ENCODE peak calls at places on chromosomes 7 and 10, in eight cellular contexts. One of them, this sample, is unnamed.

GRCh38 chr10:91190388-91190870 is 30.0 kb upstream of the PCGF5 start:
- DNase-seq in CD8-positive, alpha-beta T cell: no peak
- DNase-seq in cardiac muscle cell: peak; percentile 22
- DNase-seq in osteoblast: peak; percentile 87
- DNase-seq in pancreas: no peak
- DNase-seq in aorta: no peak
- DNase-seq in Panc1: no peak
- DNase-seq in stomach: no peak
- DNase-seq in this sample: no peak

GRCh38 chr7:136523581-136523980 is 344.9 kb upstream of the CHRM2 start:
- DNase-seq in CD8-positive, alpha-beta T cell: no peak
- DNase-seq in cardiac muscle cell: no peak
- DNase-seq in osteoblast: no peak
- DNase-seq in pancreas: no peak
- DNase-seq in aorta: no peak
- DNase-seq in Panc1: no peak
- DNase-seq in stomach: no peak
- DNase-seq in this sample: no peak

GRCh38 chr7:139845443-139845805 is 16.4 kb downstream of the TBXAS1 start:
- DNase-seq in CD8-positive, alpha-beta T cell: no peak
- DNase-seq in cardiac muscle cell: no peak
- DNase-seq in osteoblast: no peak
- DNase-seq in pancreas: no peak
- DNase-seq in aorta: no peak
- DNase-seq in Panc1: no peak
- DNase-seq in stomach: no peak
- DNase-seq in this sample: no peak

GRCh38 chr10:33129181-33129928 is 171.3 kb upstream of the ITGB1 start:
- DNase-seq in CD8-positive, alpha-beta T cell: no peak
- DNase-seq in cardiac muscle cell: peak; percentile 94
- DNase-seq in osteoblast: peak; percentile 98
- DNase-seq in pancreas: no peak
- DNase-seq in aorta: no peak
- DNase-seq in Panc1: no peak
- DNase-seq in stomach: no peak
- DNase-seq in this sample: no peak

GRCh38 chr7:105015631-105015965 is 1.6 kb downstream of the KMT2E start:
- DNase-seq in CD8-positive, alpha-beta T cell: no peak
- DNase-seq in cardiac muscle cell: peak; percentile 45
- DNase-seq in osteoblast: no peak
- DNase-seq in pancreas: no peak
- DNase-seq in aorta: no peak
- DNase-seq in Panc1: no peak
- DNase-seq in stomach: peak; percentile 53
- DNase-seq in this sample: no peak

GRCh38 chr7:19116121-19117080 is 1.0 kb downstream of the TWIST1 start:
- DNase-seq in CD8-positive, alpha-beta T cell: no peak
- DNase-seq in cardiac muscle cell: peak; percentile 72
- DNase-seq in osteoblast: peak; percentile 82
- DNase-seq in pancreas: peak; percentile 66
- DNase-seq in aorta: peak; percentile 79
- DNase-seq in Panc1: no peak
- DNase-seq in stomach: no peak
- DNase-seq in this sample: no peak

GRCh38 chr10:91590904-91591791 is 41.7 kb downstream of the PPP1R3C start:
- DNase-seq in CD8-positive, alpha-beta T cell: no peak
- DNase-seq in cardiac muscle cell: peak; percentile 78
- DNase-seq in osteoblast: no peak
- DNase-seq in pancreas: peak; percentile 60
- DNase-seq in aorta: no peak
- DNase-seq in Panc1: no peak
- DNase-seq in stomach: peak; percentile 51
- DNase-seq in this sample: no peak

GRCh38 chr7:732094-732541 is 5.0 kb upstream of the PRKAR1B start:
- DNase-seq in CD8-positive, alpha-beta T cell: no peak
- DNase-seq in cardiac muscle cell: no peak
- DNase-seq in osteoblast: no peak
- DNase-seq in pancreas: peak; percentile 77
- DNase-seq in aorta: no peak
- DNase-seq in Panc1: peak; percentile 27
- DNase-seq in stomach: peak; percentile 87
- DNase-seq in this sample: no peak

GRCh38 chr7:90473819-90474218 is 4.4 kb downstream of the PTTG1IP2 start:
- DNase-seq in CD8-positive, alpha-beta T cell: no peak
- DNase-seq in cardiac muscle cell: peak; percentile 22
- DNase-seq in osteoblast: no peak
- DNase-seq in pancreas: no peak
- DNase-seq in aorta: no peak
- DNase-seq in Panc1: no peak
- DNase-seq in stomach: no peak
- DNase-seq in this sample: no peak

GRCh38 chr7:98997836-98998235 is 119.5 kb downstream of the TRRAP start:
- DNase-seq in CD8-positive, alpha-beta T cell: no peak
- DNase-seq in cardiac muscle cell: no peak
- DNase-seq in osteoblast: peak; percentile 18
- DNase-seq in pancreas: no peak
- DNase-seq in aorta: no peak
- DNase-seq in Panc1: no peak
- DNase-seq in stomach: no peak
- DNase-seq in this sample: no peak

GRCh38 chr7:3138992-3139391 is 95.3 kb upstream of the CARD11 start:
- DNase-seq in CD8-positive, alpha-beta T cell: no peak
- DNase-seq in cardiac muscle cell: no peak
- DNase-seq in osteoblast: no peak
- DNase-seq in pancreas: no peak
- DNase-seq in aorta: no peak
- DNase-seq in Panc1: no peak
- DNase-seq in stomach: no peak
- DNase-seq in this sample: no peak

GRCh38 chr10:47318706-47319105 is 3.5 kb upstream of the GDF2 start:
- DNase-seq in CD8-positive, alpha-beta T cell: no peak
- DNase-seq in cardiac muscle cell: no peak
- DNase-seq in osteoblast: peak; percentile 13
- DNase-seq in pancreas: no peak
- DNase-seq in aorta: no peak
- DNase-seq in Panc1: no peak
- DNase-seq in stomach: no peak
- DNase-seq in this sample: no peak

GRCh38 chr10:79074732-79075131 is 6.0 kb downstream of the ZMIZ1 start:
- DNase-seq in CD8-positive, alpha-beta T cell: no peak
- DNase-seq in cardiac muscle cell: no peak
- DNase-seq in osteoblast: peak; percentile 42
- DNase-seq in pancreas: peak; percentile 84
- DNase-seq in aorta: no peak
- DNase-seq in Panc1: no peak
- DNase-seq in stomach: peak; percentile 86
- DNase-seq in this sample: no peak
- H3K4me1 ChIP-seq in CD8-positive, alpha-beta T cell: peaks cover 10% of the 10 kb centered on the region
- H3K4me1 ChIP-seq in cardiac muscle cell: peaks cover 67% of the 10 kb centered on the region
- H3K4me1 ChIP-seq in osteoblast: peaks cover 75% of the 10 kb centered on the region
- H3K4me1 ChIP-seq in pancreas: peaks cover 71% of the 10 kb centered on the region
- H3K4me1 ChIP-seq in aorta: peaks cover 2% of the 10 kb centered on the region
- H3K4me1 ChIP-seq in Panc1: peaks cover 84% of the 10 kb centered on the region
- H3K4me1 ChIP-seq in stomach: peaks cover 85% of the 10 kb centered on the region
- H3K4me1 ChIP-seq in this sample: peaks cover 40% of the 10 kb centered on the region

DNA sequence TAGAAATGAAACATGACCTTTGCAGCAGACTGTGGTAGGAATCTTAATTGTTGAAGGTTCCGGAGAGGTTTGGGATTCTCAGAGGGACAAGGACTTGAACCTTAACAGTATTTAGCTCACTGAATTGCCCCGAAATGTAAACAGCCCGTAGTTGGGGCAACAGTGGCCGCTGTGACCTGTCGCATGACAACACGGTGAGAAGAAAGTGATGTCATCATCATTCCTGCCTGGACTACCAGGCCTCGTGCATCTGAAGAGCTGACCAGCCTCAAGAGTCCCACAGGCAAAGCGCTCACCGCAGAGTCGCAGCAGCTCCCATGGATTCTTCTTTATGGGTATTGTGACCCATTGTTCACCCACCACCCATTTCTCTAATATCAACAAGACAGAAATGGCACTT is 250.6 kb downstream of the KLF6 start:
- DNase-seq in CD8-positive, alpha-beta T cell: no peak
- DNase-seq in cardiac muscle cell: no peak
- DNase-seq in osteoblast: no peak
- DNase-seq in pancreas: no peak
- DNase-seq in aorta: no peak
- DNase-seq in Panc1: no peak
- DNase-seq in stomach: no peak
- DNase-seq in this sample: no peak
- H3K36me3 ChIP-seq in CD8-positive, alpha-beta T cell: no peaks in the 10 kb centered on the region
- H3K36me3 ChIP-seq in cardiac muscle cell: no peaks in the 10 kb centered on the region
- H3K36me3 ChIP-seq in osteoblast: no peaks in the 10 kb centered on the region
- H3K36me3 ChIP-seq in pancreas: no peaks in the 10 kb centered on the region
- H3K36me3 ChIP-seq in aorta: no peaks in the 10 kb centered on the region
- H3K36me3 ChIP-seq in Panc1: no peaks in the 10 kb centered on the region
- H3K36me3 ChIP-seq in stomach: no peaks in the 10 kb centered on the region
- H3K36me3 ChIP-seq in this sample: no peaks in the 10 kb centered on the region

DNA sequence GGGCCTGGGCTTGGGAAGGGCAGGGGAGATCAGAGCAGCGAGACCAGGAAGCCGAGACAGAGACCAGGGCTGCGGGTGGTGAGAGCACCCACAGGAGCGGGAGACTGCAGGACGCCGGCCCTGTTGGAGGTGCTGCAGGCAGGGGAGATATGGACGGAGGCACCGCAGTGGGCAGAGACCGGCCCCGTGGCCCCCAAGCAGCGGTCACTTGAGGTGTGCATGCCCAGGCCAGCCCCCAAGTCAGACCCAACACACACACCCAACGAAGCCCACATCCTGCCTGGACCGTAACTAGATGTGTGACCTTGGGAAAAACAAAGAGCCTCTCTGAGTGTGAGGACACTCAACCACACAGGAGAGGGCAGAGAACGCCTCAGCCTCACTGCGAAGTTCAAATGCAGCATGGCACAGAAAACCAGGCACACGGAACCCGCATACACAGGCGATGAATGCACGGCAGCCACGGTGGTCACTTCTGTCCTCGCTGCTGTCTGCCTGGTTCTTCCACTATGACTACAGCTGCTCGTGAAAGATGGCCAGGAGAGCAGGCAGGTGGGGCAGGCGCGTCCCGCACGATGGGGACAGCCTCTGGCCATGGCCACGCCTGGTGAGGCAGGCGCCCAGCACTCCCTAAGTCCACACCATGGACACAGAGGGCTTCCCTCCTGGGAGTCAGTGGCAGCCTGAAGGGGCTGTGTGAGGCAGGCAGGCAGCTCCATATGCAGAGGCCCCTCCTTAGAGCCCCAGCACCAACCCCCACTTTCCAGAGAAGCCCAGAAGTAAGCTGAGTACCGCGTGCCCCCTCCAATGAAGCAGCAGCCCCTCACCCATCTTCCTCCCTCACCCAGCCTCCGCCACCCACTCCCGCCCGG is 214.6 kb downstream of the MAD1L1 start:
- DNase-seq in CD8-positive, alpha-beta T cell: no peak
- DNase-seq in cardiac muscle cell: no peak
- DNase-seq in osteoblast: peak; percentile 88
- DNase-seq in pancreas: peak; percentile 49
- DNase-seq in aorta: peak; percentile 80
- DNase-seq in Panc1: no peak
- DNase-seq in stomach: no peak
- DNase-seq in this sample: no peak
- H3K27ac ChIP-seq in CD8-positive, alpha-beta T cell: no peak overlapping the region
- H3K27ac ChIP-seq in cardiac muscle cell: no peak overlapping the region
- H3K27ac ChIP-seq in osteoblast: no peak overlapping the region
- H3K27ac ChIP-seq in pancreas: no peak overlapping the region
- H3K27ac ChIP-seq in aorta: no peak overlapping the region
- H3K27ac ChIP-seq in Panc1: no peak overlapping the region
- H3K27ac ChIP-seq in stomach: no peak overlapping the region
- H3K27ac ChIP-seq in this sample: no peak overlapping the region

GRCh38 chr7:74068378-74069085 is 15.1 kb upstream of the LIMK1 start:
- DNase-seq in CD8-positive, alpha-beta T cell: no peak
- DNase-seq in cardiac muscle cell: no peak
- DNase-seq in osteoblast: peak; percentile 57
- DNase-seq in pancreas: no peak
- DNase-seq in aorta: peak; percentile 76
- DNase-seq in Panc1: no peak
- DNase-seq in stomach: no peak
- DNase-seq in this sample: no peak

GRCh38 chr7:74069086-74069541 is 14.5 kb upstream of the LIMK1 start:
- DNase-seq in CD8-positive, alpha-beta T cell: no peak
- DNase-seq in cardiac muscle cell: no peak
- DNase-seq in osteoblast: peak; percentile 31
- DNase-seq in pancreas: no peak
- DNase-seq in aorta: peak; percentile 74
- DNase-seq in Panc1: no peak
- DNase-seq in stomach: no peak
- DNase-seq in this sample: no peak

GRCh38 chr7:74069790-74070618 is 13.6 kb upstream of the LIMK1 start:
- DNase-seq in CD8-positive, alpha-beta T cell: no peak
- DNase-seq in cardiac muscle cell: no peak
- DNase-seq in osteoblast: peak; percentile 85
- DNase-seq in pancreas: no peak
- DNase-seq in aorta: peak; percentile 52
- DNase-seq in Panc1: no peak
- DNase-seq in stomach: no peak
- DNase-seq in this sample: no peak

GRCh38 chr7:74071121-74071520 is 12.5 kb upstream of the LIMK1 start:
- DNase-seq in CD8-positive, alpha-beta T cell: no peak
- DNase-seq in cardiac muscle cell: no peak
- DNase-seq in osteoblast: no peak
- DNase-seq in pancreas: no peak
- DNase-seq in aorta: no peak
- DNase-seq in Panc1: no peak
- DNase-seq in stomach: no peak
- DNase-seq in this sample: no peak

GRCh38 chr7:74070619-74070920 is 13.0 kb upstream of the LIMK1 start:
- DNase-seq in CD8-positive, alpha-beta T cell: no peak
- DNase-seq in cardiac muscle cell: no peak
- DNase-seq in osteoblast: no peak
- DNase-seq in pancreas: no peak
- DNase-seq in aorta: peak; percentile 75
- DNase-seq in Panc1: no peak
- DNase-seq in stomach: no peak
- DNase-seq in this sample: no peak
- H3K4me1 ChIP-seq in CD8-positive, alpha-beta T cell: no peaks in the 10 kb centered on the region
- H3K4me1 ChIP-seq in cardiac muscle cell: no peaks in the 10 kb centered on the region
- H3K4me1 ChIP-seq in osteoblast: no peaks in the 10 kb centered on the region
- H3K4me1 ChIP-seq in pancreas: no peaks in the 10 kb centered on the region
- H3K4me1 ChIP-seq in aorta: no peaks in the 10 kb centered on the region
- H3K4me1 ChIP-seq in Panc1: no peaks in the 10 kb centered on the region
- H3K4me1 ChIP-seq in stomach: peaks cover 9% of the 10 kb centered on the region
- H3K4me1 ChIP-seq in this sample: no peaks in the 10 kb centered on the region

GRCh38 chr7:128166603-128167315 is 74.3 kb upstream of the LEP start:
- DNase-seq in CD8-positive, alpha-beta T cell: no peak
- DNase-seq in cardiac muscle cell: peak; percentile 10
- DNase-seq in osteoblast: peak; percentile 91
- DNase-seq in pancreas: peak; percentile 70
- DNase-seq in aorta: no peak
- DNase-seq in Panc1: no peak
- DNase-seq in stomach: no peak
- DNase-seq in this sample: no peak
- H3K36me3 ChIP-seq in CD8-positive, alpha-beta T cell: no peaks in the 10 kb centered on the region
- H3K36me3 ChIP-seq in cardiac muscle cell: no peaks in the 10 kb centered on the region
- H3K36me3 ChIP-seq in osteoblast: no peaks in the 10 kb centered on the region
- H3K36me3 ChIP-seq in pancreas: no peaks in the 10 kb centered on the region
- H3K36me3 ChIP-seq in aorta: no peaks in the 10 kb centered on the region
- H3K36me3 ChIP-seq in Panc1: no peaks in the 10 kb centered on the region
- H3K36me3 ChIP-seq in stomach: no peaks in the 10 kb centered on the region
- H3K36me3 ChIP-seq in this sample: no peaks in the 10 kb centered on the region

This sample was measured in lung.